ENCODE peak calls at places on chromosome 10, in eight cellular contexts. One of them, this sample, is unnamed. For H3K9me3, the result is how much of the 10 kb centered on the place peaks cover.

GRCh38 chr10:13162013-13162364 is 631 bp downstream of the MCM10 start:
- DNase-seq in HCT116: no peak
- DNase-seq in Panc1: no peak
- DNase-seq in heart left ventricle: no peak
- DNase-seq in astrocyte: no peak
- DNase-seq in pancreas: no peak
- DNase-seq in cardiac muscle cell: no peak
- DNase-seq in SJSA1: no peak
- DNase-seq in this sample: no peak

GRCh38 chr10:11535376-11535959 is 76.0 kb downstream of the USP6NL start:
- DNase-seq in pancreas: no peak
- DNase-seq in HCT116: no peak
- DNase-seq in astrocyte: no peak
- DNase-seq in heart left ventricle: no peak
- DNase-seq in Panc1: no peak
- DNase-seq in cardiac muscle cell: no peak
- DNase-seq in SJSA1: no peak
- DNase-seq in this sample: no peak

GRCh38 chr10:116721048-116721897 is 21.1 kb downstream of the HSPA12A start:
- DNase-seq in heart left ventricle: no peak
- DNase-seq in astrocyte: no peak
- DNase-seq in HCT116: no peak
- DNase-seq in SJSA1: no peak
- DNase-seq in cardiac muscle cell: no peak
- DNase-seq in Panc1: no peak
- DNase-seq in pancreas: no peak
- DNase-seq in this sample: no peak

GRCh38 chr10:79627075-79627474 is 16.3 kb downstream of the SFTPA1 start:
- DNase-seq in Panc1: no peak
- DNase-seq in pancreas: no peak
- DNase-seq in heart left ventricle: no peak
- DNase-seq in cardiac muscle cell: no peak
- DNase-seq in HCT116: no peak
- DNase-seq in SJSA1: no peak
- DNase-seq in astrocyte: no peak
- DNase-seq in this sample: no peak

GRCh38 chr10:54469587-54470323 is 331.3 kb downstream of the PCDH15 start:
- DNase-seq in heart left ventricle: no peak
- DNase-seq in astrocyte: no peak
- DNase-seq in SJSA1: no peak
- DNase-seq in HCT116: no peak
- DNase-seq in Panc1: no peak
- DNase-seq in pancreas: no peak
- DNase-seq in cardiac muscle cell: no peak
- DNase-seq in this sample: no peak

GRCh38 chr10:1687190-1687589 is 50.1 kb downstream of the ADARB2 start:
- DNase-seq in heart left ventricle: no peak
- DNase-seq in Panc1: no peak
- DNase-seq in HCT116: no peak
- DNase-seq in cardiac muscle cell: no peak
- DNase-seq in pancreas: no peak
- DNase-seq in SJSA1: no peak
- DNase-seq in astrocyte: no peak
- DNase-seq in this sample: no peak

GRCh38 chr10:61792921-61793320 is 108.6 kb upstream of the ARID5B start:
- DNase-seq in SJSA1: peak
- DNase-seq in astrocyte: peak
- DNase-seq in pancreas: no peak
- DNase-seq in heart left ventricle: no peak
- DNase-seq in HCT116: no peak
- DNase-seq in Panc1: no peak
- DNase-seq in cardiac muscle cell: no peak
- DNase-seq in this sample: no peak

GRCh38 chr10:30755474-30755873 is 125.9 kb upstream of the LYZL2 start:
- DNase-seq in HCT116: no peak
- DNase-seq in SJSA1: no peak
- DNase-seq in pancreas: no peak
- DNase-seq in Panc1: no peak
- DNase-seq in heart left ventricle: peak
- DNase-seq in astrocyte: no peak
- DNase-seq in cardiac muscle cell: peak
- DNase-seq in this sample: no peak

GRCh38 chr10:109592391-109592790 is 330.9 kb downstream of the XPNPEP1 start:
- DNase-seq in HCT116: no peak
- DNase-seq in Panc1: no peak
- DNase-seq in cardiac muscle cell: no peak
- DNase-seq in astrocyte: no peak
- DNase-seq in SJSA1: no peak
- DNase-seq in heart left ventricle: no peak
- DNase-seq in pancreas: no peak
- DNase-seq in this sample: no peak

GRCh38 chr10:11210211-11210922 is 192.7 kb downstream of the CELF2 start:
- DNase-seq in cardiac muscle cell: no peak
- DNase-seq in heart left ventricle: peak
- DNase-seq in SJSA1: no peak
- DNase-seq in pancreas: no peak
- DNase-seq in HCT116: no peak
- DNase-seq in astrocyte: no peak
- DNase-seq in Panc1: no peak
- DNase-seq in this sample: peak

GRCh38 chr10:88427024-88427423 is 156.1 kb downstream of the RNLS start:
- DNase-seq in pancreas: no peak
- DNase-seq in SJSA1: no peak
- DNase-seq in Panc1: no peak
- DNase-seq in cardiac muscle cell: no peak
- DNase-seq in astrocyte: no peak
- DNase-seq in HCT116: no peak
- DNase-seq in heart left ventricle: no peak
- DNase-seq in this sample: no peak

GRCh38 chr10:122665946-122666345 is 33.7 kb downstream of the C10orf120 start:
- DNase-seq in pancreas: no peak
- DNase-seq in cardiac muscle cell: no peak
- DNase-seq in HCT116: no peak
- DNase-seq in astrocyte: no peak
- DNase-seq in heart left ventricle: no peak
- DNase-seq in SJSA1: no peak
- DNase-seq in Panc1: no peak
- DNase-seq in this sample: no peak

GRCh38 chr10:42638821-42639270 is 476 bp upstream of the ZNF33B start:
- DNase-seq in pancreas: no peak
- DNase-seq in SJSA1: no peak
- DNase-seq in astrocyte: no peak
- DNase-seq in heart left ventricle: no peak
- DNase-seq in cardiac muscle cell: no peak
- DNase-seq in Panc1: no peak
- DNase-seq in HCT116: no peak
- DNase-seq in this sample: no peak

GRCh38 chr10:87848998-87849397 is 14.3 kb downstream of the KLLN start:
- DNase-seq in heart left ventricle: no peak
- DNase-seq in SJSA1: no peak
- DNase-seq in pancreas: no peak
- DNase-seq in cardiac muscle cell: no peak
- DNase-seq in astrocyte: no peak
- DNase-seq in Panc1: no peak
- DNase-seq in HCT116: no peak
- DNase-seq in this sample: no peak

GRCh38 chr10:28719789-28720436 is 42.6 kb downstream of the BAMBI start:
- DNase-seq in cardiac muscle cell: peak
- DNase-seq in HCT116: peak
- DNase-seq in Panc1: no peak
- DNase-seq in astrocyte: peak
- DNase-seq in heart left ventricle: no peak
- DNase-seq in pancreas: no peak
- DNase-seq in SJSA1: peak
- DNase-seq in this sample: no peak

DNA sequence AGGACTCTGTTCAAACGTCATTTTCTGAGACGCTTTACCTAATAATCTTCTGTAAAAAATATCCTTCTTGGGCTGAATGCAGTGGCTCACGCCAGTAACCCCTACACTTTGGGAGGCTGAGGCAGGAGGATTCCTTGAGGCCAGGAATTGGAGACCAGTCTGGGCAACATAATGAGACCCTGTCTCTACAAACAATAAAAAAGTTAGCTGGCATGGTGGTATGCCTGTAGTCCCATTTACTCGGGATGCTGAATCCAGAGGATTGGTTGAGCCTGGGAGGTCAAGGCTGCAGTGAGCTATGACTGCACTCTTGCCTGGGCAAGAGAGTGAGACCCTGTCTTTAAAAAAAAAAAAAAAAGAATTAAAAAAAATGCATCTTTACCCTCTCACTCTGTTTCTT is 5.1 kb downstream of the STAM start:
- DNase-seq in SJSA1: no peak
- DNase-seq in cardiac muscle cell: no peak
- DNase-seq in Panc1: no peak
- DNase-seq in heart left ventricle: no peak
- DNase-seq in astrocyte: no peak
- DNase-seq in pancreas: no peak
- DNase-seq in HCT116: no peak
- DNase-seq in this sample: no peak
- H3K27ac ChIP-seq in SJSA1: no peak
- H3K27ac ChIP-seq in cardiac muscle cell: no peak
- H3K27ac ChIP-seq in Panc1: peak
- H3K27ac ChIP-seq in heart left ventricle: no peak
- H3K27ac ChIP-seq in astrocyte: no peak
- H3K27ac ChIP-seq in pancreas: no peak
- H3K27ac ChIP-seq in HCT116: no peak
- H3K27ac ChIP-seq in this sample: no peak

DNA sequence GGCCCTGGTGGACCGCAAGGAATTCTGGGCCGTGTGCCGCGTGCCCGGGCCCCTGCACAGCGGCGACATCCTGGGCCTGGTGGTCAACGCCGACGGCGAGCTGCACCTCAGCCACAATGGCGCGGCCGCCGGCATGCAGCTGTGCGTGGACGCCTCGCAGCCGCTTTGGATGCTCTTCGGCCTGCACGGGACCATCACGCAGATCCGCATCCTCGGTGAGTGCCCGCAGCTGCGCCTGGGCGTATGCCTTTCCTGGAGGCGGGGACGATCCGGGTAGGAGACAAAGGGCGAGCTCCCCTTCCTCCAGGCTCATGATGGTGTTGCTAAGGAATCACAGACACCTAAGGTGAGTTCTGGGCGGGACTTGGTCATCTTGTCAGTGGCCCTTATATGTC is 91.5 kb downstream of the NEURL1 start:
- DNase-seq in HCT116: no peak
- DNase-seq in astrocyte: no peak
- DNase-seq in cardiac muscle cell: no peak
- DNase-seq in Panc1: no peak
- DNase-seq in pancreas: no peak
- DNase-seq in heart left ventricle: no peak
- DNase-seq in SJSA1: no peak
- DNase-seq in this sample: no peak
- H3K4me3 ChIP-seq in HCT116: no peak
- H3K4me3 ChIP-seq in astrocyte: no peak
- H3K4me3 ChIP-seq in cardiac muscle cell: no peak
- H3K4me3 ChIP-seq in Panc1: no peak
- H3K4me3 ChIP-seq in pancreas: no peak
- H3K4me3 ChIP-seq in heart left ventricle: peak
- H3K4me3 ChIP-seq in SJSA1: no peak
- H3K4me3 ChIP-seq in this sample: no peak

GRCh38 chr10:5168897-5169296 is 16.1 kb downstream of the AKR1C8 start:
- DNase-seq in heart left ventricle: no peak
- DNase-seq in HCT116: no peak
- DNase-seq in cardiac muscle cell: no peak
- DNase-seq in SJSA1: no peak
- DNase-seq in pancreas: no peak
- DNase-seq in astrocyte: no peak
- DNase-seq in Panc1: no peak
- DNase-seq in this sample: no peak
- H3K9me3 ChIP-seq in heart left ventricle: under half
- H3K9me3 ChIP-seq in HCT116: under half
- H3K9me3 ChIP-seq in cardiac muscle cell: under half
- H3K9me3 ChIP-seq in SJSA1: under half
- H3K9me3 ChIP-seq in pancreas: under half
- H3K9me3 ChIP-seq in astrocyte: under half
- H3K9me3 ChIP-seq in Panc1: under half
- H3K9me3 ChIP-seq in this sample: under half

DNA sequence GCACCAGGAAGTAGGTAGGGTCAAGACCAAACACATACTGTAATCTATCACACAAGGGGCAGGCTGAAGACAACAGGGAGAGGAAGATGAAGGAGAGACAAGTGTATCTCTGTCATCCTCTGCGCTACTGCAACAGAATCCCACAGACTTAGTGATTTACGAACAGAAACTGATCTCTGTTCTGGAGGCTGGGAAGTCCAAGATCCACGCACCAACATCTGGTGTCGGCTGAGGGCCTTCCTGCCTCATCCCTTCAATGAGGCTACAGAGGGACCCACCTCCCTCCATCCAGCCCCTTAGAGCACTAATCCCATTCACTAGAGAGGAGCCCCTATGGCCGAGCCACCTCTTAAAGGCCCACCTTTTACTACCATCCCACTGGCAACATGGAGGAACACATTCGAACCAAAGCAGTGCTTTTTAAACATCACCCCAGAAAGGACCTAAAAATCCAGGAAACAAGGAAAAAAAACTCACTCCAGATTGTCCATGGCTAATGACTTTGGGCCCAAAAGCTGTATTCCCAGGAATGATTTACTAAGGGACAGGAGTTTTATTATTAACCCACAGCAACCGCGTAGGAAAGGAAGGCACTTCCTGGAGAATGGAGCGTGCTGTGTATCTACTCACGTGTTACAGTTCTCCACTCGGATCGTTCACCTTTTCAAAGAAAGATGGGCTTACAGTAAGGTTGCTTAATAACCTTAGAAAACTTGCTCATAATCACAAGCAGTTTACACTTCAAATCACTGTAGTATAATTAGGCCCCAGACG is 4.2 kb downstream of the BNIP3 start:
- DNase-seq in SJSA1: no peak
- DNase-seq in HCT116: no peak
- DNase-seq in astrocyte: no peak
- DNase-seq in cardiac muscle cell: no peak
- DNase-seq in pancreas: no peak
- DNase-seq in Panc1: no peak
- DNase-seq in heart left ventricle: no peak
- DNase-seq in this sample: no peak
- H3K27ac ChIP-seq in SJSA1: no peak
- H3K27ac ChIP-seq in HCT116: no peak
- H3K27ac ChIP-seq in astrocyte: no peak
- H3K27ac ChIP-seq in cardiac muscle cell: no peak
- H3K27ac ChIP-seq in pancreas: peak
- H3K27ac ChIP-seq in Panc1: no peak
- H3K27ac ChIP-seq in heart left ventricle: no peak
- H3K27ac ChIP-seq in this sample: no peak

This sample was measured in aorta.